ENCODE peak calls at places on chromosome 21, in nine cellular contexts. K is LNCaP clone FGC, Q is Panc1, F is foreskin fibroblast, X is pancreas, T is mammary epithelial cell, I is epithelial cell of esophagus, A is AG10803, L is heart left ventricle. U is an unnamed sample.

GRCh38 chr21:38165466-38166213 is 91.2 kb upstream of the KCNJ15 start:
- DNase-seq in T (no peak), X (no peak), Q (no peak), F (peak), L (no peak), K (no peak), I (no peak), A (peak), U (peak)

GRCh38 chr21:38159355-38159754 is 97.4 kb upstream of the KCNJ15 start:
- DNase-seq in Q (peak), F (peak), K (peak), A (peak), X (peak), I (peak), T (peak), L (no peak), U (peak)

GRCh38 chr21:19326581-19327319 is 923.2 kb upstream of the TMPRSS15 start:
- DNase-seq in F (no peak), K (no peak), X (no peak), I (no peak), A (no peak), T (no peak), Q (no peak), L (no peak), U (no peak)

GRCh38 chr21:36491191-36491916 is 11.4 kb upstream of the CLDN14 start:
- DNase-seq in A (peak), X (no peak), I (peak), K (no peak), Q (no peak), T (no peak), L (no peak), F (peak), U (peak)

GRCh38 chr21:32172106-32172505 is 106.7 kb downstream of the MIS18A start:
- DNase-seq in X (no peak), F (no peak), K (no peak), Q (no peak), L (no peak), I (no peak), T (no peak), A (no peak), U (no peak)

GRCh38 chr21:31334648-31335121 is 9.4 kb downstream of the TIAM1 start:
- DNase-seq in T (no peak), F (no peak), I (peak), X (no peak), K (no peak), L (no peak), A (no peak), Q (no peak), U (no peak)

GRCh38 chr21:28521932-28522826 is 470.5 kb downstream of the LTN1 start:
- DNase-seq in Q (no peak), L (no peak), K (no peak), X (no peak), A (peak), T (no peak), F (peak), I (peak), U (no peak)

GRCh38 chr21:33384851-33385331 is 18.3 kb upstream of the IFNGR2 start:
- DNase-seq in Q (no peak), A (no peak), L (no peak), K (no peak), T (no peak), I (no peak), F (no peak), X (no peak), U (no peak)

GRCh38 chr21:31974454-31974985 is 101.7 kb downstream of the HUNK start:
- DNase-seq in L (no peak), Q (no peak), F (no peak), I (no peak), X (no peak), T (no peak), K (no peak), A (no peak), U (no peak)

DNA sequence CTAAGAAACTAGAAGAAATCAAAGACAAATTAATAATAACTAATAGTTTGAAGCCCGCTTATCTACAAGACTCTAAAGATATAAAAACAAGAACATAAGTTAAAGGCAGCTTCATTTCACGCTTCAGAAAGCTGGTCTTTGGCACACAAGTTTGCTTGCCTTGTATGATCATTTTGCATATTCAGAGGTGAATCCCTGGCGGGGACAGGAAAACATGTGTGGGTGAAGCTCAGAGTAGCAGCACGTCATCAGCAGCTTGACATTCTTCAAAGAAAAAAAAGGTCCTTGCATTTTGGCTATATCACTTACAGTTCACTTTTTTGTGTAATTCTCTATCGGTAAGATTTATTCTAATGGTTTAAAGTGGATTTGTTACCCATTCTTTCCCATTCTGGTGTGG is 1911.8 kb downstream of the MRPL39 start:
- DNase-seq in A (no peak), L (no peak), F (no peak), K (no peak), X (no peak), Q (no peak), I (no peak), T (no peak), U (no peak)
- H3K4me3 ChIP-seq in A (no peak), L (no peak), F (no peak), K (no peak), X (no peak), Q (no peak), I (no peak), T (no peak), U (no peak)

GRCh38 chr21:16908087-16908486 is 604.8 kb upstream of the CXADR start:
- DNase-seq in A (peak), T (peak), K (no peak), F (peak), I (peak), Q (no peak), X (no peak), L (no peak), U (peak)

GRCh38 chr21:16911166-16911607 is 601.7 kb upstream of the CXADR start:
- DNase-seq in X (no peak), L (no peak), K (no peak), I (no peak), T (no peak), Q (no peak), F (no peak), A (no peak), U (no peak)

GRCh38 chr21:16910435-16911165 is 602.2 kb upstream of the CXADR start:
- DNase-seq in X (no peak), Q (no peak), I (no peak), A (no peak), L (no peak), T (no peak), F (no peak), K (no peak), U (no peak)

GRCh38 chr21:16912075-16912474 is 600.8 kb upstream of the CXADR start:
- DNase-seq in F (peak), A (peak), K (no peak), I (peak), Q (no peak), T (no peak), L (no peak), X (no peak), U (peak)

DNA sequence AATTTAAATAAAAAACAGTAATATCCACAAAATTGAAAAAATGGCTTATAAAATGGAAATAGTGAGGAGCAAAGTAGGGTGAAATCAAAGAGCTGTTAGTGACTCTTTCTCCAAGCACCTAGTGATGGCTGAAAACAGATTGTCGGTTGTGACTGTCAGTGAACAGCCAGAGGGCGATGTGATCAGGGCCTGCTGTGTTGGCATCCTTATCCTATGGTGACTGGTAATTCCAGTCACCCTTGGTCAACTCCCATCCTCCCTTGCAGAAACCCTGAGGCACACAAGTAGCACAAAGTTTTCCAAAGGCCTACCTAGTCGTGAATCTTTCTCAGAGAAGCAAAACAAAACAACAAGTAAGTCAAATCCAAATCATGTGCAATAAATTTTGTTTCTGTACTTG is 599.8 kb upstream of the CXADR start:
- DNase-seq in L (no peak), I (peak), F (no peak), Q (no peak), K (peak), T (no peak), A (no peak), X (no peak), U (no peak)
- TF ChIP-seq CTCF in L (no peak), I (peak), F (no peak), Q (peak), K (peak), T (no peak), A (no peak), X (no peak), U (no peak)

DNA sequence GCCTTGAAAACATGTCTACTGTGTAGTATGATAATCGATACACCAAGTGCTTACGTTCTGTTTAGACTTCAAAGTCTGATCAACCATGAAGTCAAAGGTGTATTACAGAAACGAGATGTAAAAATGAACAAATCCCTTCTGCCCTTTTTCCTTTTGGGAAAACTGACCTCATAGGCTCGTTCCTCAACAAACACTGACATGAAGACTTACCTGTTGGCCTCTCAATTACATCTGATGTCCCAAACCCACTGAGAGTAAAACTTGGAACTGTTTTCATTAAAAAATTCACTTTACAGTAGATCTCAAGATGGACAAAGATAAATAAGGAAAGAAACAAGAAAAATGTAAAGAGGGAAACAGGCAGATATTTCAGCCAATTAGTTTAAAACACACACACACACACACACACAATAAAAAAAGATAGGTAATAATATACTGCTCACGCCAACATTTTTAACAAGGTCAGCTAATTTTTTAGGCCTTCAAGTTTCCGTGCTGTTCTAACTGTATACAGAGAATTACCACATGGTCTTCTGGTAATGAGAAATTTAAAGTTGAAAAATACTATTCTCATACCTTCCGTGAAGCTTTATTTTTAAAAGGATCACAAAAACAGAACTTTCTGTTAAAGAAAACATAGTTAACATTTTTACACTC is 2.1 kb downstream of the HMGN1 start:
- DNase-seq in A (no peak), I (no peak), L (no peak), X (no peak), T (peak), Q (no peak), K (no peak), F (no peak), U (no peak)
- H3K4me3 ChIP-seq in A (no peak), I (peak), L (peak), X (peak), T (peak), Q (peak), K (peak), F (peak), U (peak)

DNA sequence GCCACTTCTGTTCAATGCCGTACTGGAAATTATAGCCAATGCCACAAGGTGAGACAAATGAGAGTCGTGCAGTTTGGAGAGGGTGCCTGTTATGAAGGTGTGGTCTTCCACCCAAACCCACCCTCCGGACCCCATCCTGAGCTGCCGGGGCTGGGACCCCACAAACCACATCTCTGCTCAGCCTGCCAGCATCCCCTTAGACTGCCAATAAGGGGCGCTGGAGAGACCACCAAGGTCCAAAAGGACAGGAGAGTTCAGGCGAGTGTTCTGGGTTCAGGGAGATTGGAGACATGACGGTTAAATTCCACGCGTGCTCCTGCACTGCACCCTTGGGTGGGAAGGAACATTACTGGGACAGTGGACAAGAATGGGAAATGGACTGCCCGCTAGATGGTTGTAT is 48.7 kb upstream of the COL18A1 start:
- DNase-seq in A (no peak), I (no peak), F (no peak), X (no peak), L (peak), T (no peak), Q (no peak), K (no peak), U (no peak)
- TF ChIP-seq CTCF in A (no peak), I (no peak), F (no peak), X (no peak), L (no peak), T (no peak), Q (peak), K (no peak), U (no peak)

DNA sequence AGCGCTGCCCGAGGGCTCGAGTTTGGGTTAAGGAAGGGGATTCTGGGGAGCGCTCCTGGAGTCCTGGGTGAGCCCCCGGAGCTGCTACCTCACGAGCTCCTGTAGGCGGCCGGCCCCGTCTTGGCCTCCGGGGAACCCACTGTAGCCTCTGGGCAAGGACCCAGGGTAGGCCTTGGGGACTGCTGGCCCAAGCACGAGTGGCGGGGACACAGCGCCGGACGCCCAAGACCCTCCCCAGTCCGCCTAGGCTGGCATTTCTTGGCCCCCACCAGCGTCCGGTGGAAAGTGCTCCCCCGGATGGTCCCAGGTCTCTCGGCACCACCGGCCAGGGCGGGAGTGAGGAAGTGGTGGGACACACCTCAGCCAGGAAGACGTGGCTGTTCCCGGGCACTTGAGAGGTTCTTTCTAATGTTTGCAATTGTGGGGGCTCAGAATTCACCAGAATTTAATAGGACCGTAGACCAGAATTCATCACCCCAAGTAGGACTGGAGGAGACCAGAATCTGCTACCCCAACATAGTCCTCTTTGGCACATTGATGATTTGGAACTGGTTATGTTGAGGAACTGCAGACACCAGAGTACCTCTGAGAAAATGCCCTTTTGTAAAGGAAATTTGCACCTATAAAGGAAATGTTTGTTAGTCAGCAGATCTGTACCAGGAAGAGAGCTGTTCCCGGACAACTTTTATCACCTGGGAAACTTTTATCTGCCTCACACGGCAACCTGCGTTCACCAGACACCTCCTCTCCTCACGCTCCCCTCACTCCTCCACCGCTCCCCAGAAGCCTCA is 652 bp upstream of the TMPRSS2 start:
- DNase-seq in L (no peak), I (no peak), A (no peak), Q (no peak), X (peak), K (no peak), F (no peak), T (no peak), U (no peak)
- H3K4me3 ChIP-seq in L (peak), I (no peak), A (no peak), Q (no peak), X (peak), K (peak), F (no peak), T (no peak), U (no peak)

GRCh38 chr21:15893902-15894301 is 164.1 kb downstream of the USP25 start:
- DNase-seq in X (no peak), I (no peak), A (no peak), L (no peak), F (no peak), T (no peak), K (no peak), Q (no peak), U (no peak)

GRCh38 chr21:15895142-15896106 is 165.6 kb downstream of the USP25 start:
- DNase-seq in K (no peak), F (no peak), T (no peak), I (no peak), Q (no peak), L (no peak), A (peak), X (no peak), U (no peak)

GRCh38 chr21:15896501-15896900 is 166.7 kb downstream of the USP25 start:
- DNase-seq in I (no peak), F (no peak), L (no peak), A (no peak), Q (no peak), X (no peak), T (no peak), K (no peak), U (no peak)

GRCh38 chr21:15894596-15894995 is 164.8 kb downstream of the USP25 start:
- DNase-seq in Q (no peak), L (no peak), T (no peak), I (no peak), K (peak), X (no peak), A (peak), F (no peak), U (no peak)
- TF ChIP-seq CTCF in Q (no peak), L (peak), T (peak), I (no peak), K (peak), X (no peak), A (peak), F (peak), U (peak)

GRCh38 chr21:34592573-34592972 is 22.3 kb downstream of the RCAN1 start:
- DNase-seq in T (no peak), I (no peak), K (no peak), A (no peak), L (no peak), Q (no peak), X (no peak), F (no peak), U (no peak)
- H3K4me3 ChIP-seq in T (no peak), I (no peak), K (no peak), A (no peak), L (no peak), Q (no peak), X (peak), F (no peak), U (no peak)

GRCh38 chr21:23155281-23155680 is 2157.1 kb downstream of the NCAM2 start:
- DNase-seq in A (no peak), Q (no peak), X (no peak), F (no peak), I (no peak), T (no peak), K (no peak), L (no peak), U (no peak)

DNA sequence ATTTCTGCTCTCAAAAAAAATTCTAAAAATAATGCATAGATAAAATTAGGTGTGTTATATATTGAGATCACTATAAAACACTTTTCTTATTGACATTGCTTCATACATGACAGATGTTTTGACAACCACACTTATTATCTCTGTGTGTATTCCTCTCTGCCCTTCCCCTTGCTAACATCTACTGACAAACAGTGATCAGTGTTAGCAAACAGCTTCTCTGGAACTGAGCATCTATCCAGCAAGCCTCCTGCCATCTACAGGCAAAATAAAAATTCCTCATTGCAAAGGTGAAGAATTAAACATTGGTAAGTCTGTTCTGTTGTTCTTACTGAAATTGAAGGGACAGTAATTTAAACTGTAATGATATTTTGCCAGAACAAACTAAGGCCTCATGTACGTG is 2153.9 kb downstream of the NCAM2 start:
- DNase-seq in T (no peak), I (no peak), X (no peak), Q (no peak), L (no peak), K (peak), A (no peak), F (no peak), U (no peak)
- TF ChIP-seq CTCF in T (no peak), I (no peak), X (no peak), Q (no peak), L (no peak), K (peak), A (no peak), F (no peak), U (no peak)

DNA sequence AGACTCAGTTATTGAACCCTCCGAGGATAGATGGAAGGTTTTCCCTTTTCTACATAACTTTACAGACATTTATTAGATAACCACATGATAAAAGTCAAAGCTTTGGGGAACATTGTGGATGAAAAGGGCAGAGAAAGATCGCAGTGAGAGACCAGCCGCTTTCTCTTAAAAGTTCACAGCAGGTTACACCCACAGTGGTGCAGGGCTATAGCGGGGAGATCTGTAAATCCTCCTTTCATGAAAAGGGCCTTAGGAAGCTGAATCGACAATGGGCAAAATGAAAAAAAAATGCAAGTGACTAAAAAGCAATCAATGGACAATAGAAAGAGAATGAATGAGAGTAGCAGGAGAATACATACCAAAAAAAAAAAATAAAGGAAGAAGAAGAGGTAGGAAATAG is 218.6 kb downstream of the GRIK1 start:
- DNase-seq in K (no peak), F (no peak), X (no peak), A (no peak), T (no peak), I (no peak), Q (no peak), L (no peak), U (no peak)
- H3K4me3 ChIP-seq in K (no peak), F (no peak), X (no peak), A (no peak), T (no peak), I (no peak), Q (no peak), L (no peak), U (no peak)

GRCh38 chr21:18265955-18266354 is 21.3 kb downstream of the CHODL start:
- DNase-seq in Q (no peak), K (no peak), I (no peak), T (no peak), F (no peak), A (no peak), X (no peak), L (no peak), U (no peak)
- TF ChIP-seq CTCF in Q (no peak), K (peak), I (no peak), T (no peak), F (no peak), A (no peak), X (no peak), L (peak), U (no peak)